ENCODE peak calls at places on chromosomes 6 and 20, in four cellular contexts. C is cardiac muscle cell; Z is effector CD4-positive, alpha-beta T cell; W is IMR-90. P is an unnamed sample.

GRCh38 chr20:4108495-4109306 is 93.3 kb upstream of the RNF24 start:
- DNase-seq in W (peak; percentile 88), C (peak; percentile 78), Z (peak; percentile 41), P (peak; percentile 68)

GRCh38 chr6:74964871-74965441 is 240.9 kb downstream of the COL12A1 start:
- DNase-seq in W (peak; percentile 57), C (no peak), Z (no peak), P (no peak)

GRCh38 chr6:105189026-105189680 is 9.3 kb upstream of the POPDC3 start:
- DNase-seq in Z (no peak), W (no peak), C (no peak), P (no peak)

GRCh38 chr6:142946924-142947701 is 2.1 kb upstream of the HIVEP2 start:
- DNase-seq in W (peak; percentile 68), C (peak; percentile 71), Z (peak; percentile 79), P (peak; percentile 85)

GRCh38 chr20:20489054-20489453 is 121.2 kb downstream of the INSM1 start:
- DNase-seq in C (no peak), Z (no peak), W (peak; percentile 69), P (no peak)

GRCh38 chr20:62861732-62862336 is at the start of gene TCFL5:
- DNase-seq in C (peak; percentile 88), W (peak; percentile 76), Z (peak; percentile 90), P (peak; percentile 88)

GRCh38 chr6:104449918-104450317 is 409.8 kb downstream of the HACE1 start:
- DNase-seq in Z (no peak), C (no peak), W (no peak), P (no peak)

GRCh38 chr6:70819715-70820114 is 137.1 kb downstream of the B3GAT2 start:
- DNase-seq in W (peak; percentile 32), C (no peak), Z (no peak), P (no peak)

GRCh38 chr20:51492167-51493092 is 50.1 kb downstream of the NFATC2 start:
- DNase-seq in Z (no peak), C (peak; percentile 94), W (no peak), P (peak; percentile 77)